ENCODE peak calls at places on chromosomes 5 and 9, in nine cellular contexts. C, O, P, B, R, M, D, J and X are unnamed samples.

GRCh38 chr9:35732185-35733108 is at the start of the genes CREB3 and TLN1:
- DNase-seq in C (peak), O (peak), P (peak), B (peak), R (peak), M (peak), D (peak), J (peak), X (peak)

GRCh38 chr9:132008184-132008781 is 71.4 kb downstream of the MED27 start:
- DNase-seq in C (no peak), O (no peak), P (no peak), B (peak), R (no peak), M (peak), D (no peak), J (no peak), X (no peak)

GRCh38 chr9:124260769-124261603 is 3.2 kb downstream of the NEK6 start:
- DNase-seq in C (no peak), O (no peak), P (peak), B (peak), R (peak), M (no peak), D (no peak), J (no peak), X (peak)

GRCh38 chr9:109791003-109791677 is 11.1 kb downstream of the PALM2AKAP2 start:
- DNase-seq in C (no peak), O (no peak), P (no peak), B (no peak), R (no peak), M (no peak), D (no peak), J (no peak), X (no peak)

GRCh38 chr9:88076286-88077070 is 61.8 kb downstream of the SPATA31C2 start:
- DNase-seq in C (peak), O (peak), P (peak), B (peak), R (peak), M (peak), D (no peak), J (no peak), X (peak)

GRCh38 chr9:655875-656274 is 185.6 kb upstream of the DMRT1 start:
- DNase-seq in C (no peak), O (no peak), P (peak), B (peak), R (peak), M (no peak), D (no peak), J (no peak), X (no peak)

GRCh38 chr9:131234799-131235479 is 41.4 kb downstream of the FAM78A start:
- DNase-seq in C (no peak), O (peak), P (no peak), B (no peak), R (no peak), M (no peak), D (no peak), J (no peak), X (no peak)

GRCh38 chr9:4857163-4857562 is 64.4 kb downstream of the RCL1 start:
- DNase-seq in C (no peak), O (no peak), P (no peak), B (no peak), R (no peak), M (no peak), D (no peak), J (no peak), X (no peak)

GRCh38 chr9:88313364-88314220 is 74.7 kb upstream of the SPIN1 start:
- DNase-seq in C (no peak), O (no peak), P (no peak), B (no peak), R (no peak), M (no peak), D (no peak), J (no peak), X (no peak)

GRCh38 chr5:77973253-77973609 is 197.1 kb upstream of the TBCA start:
- DNase-seq in C (no peak), O (no peak), P (no peak), B (no peak), R (no peak), M (no peak), D (no peak), J (no peak), X (no peak)

GRCh38 chr5:38462972-38463633 is 93.3 kb downstream of the LIFR start:
- DNase-seq in C (no peak), O (no peak), P (no peak), B (no peak), R (peak), M (no peak), D (no peak), J (no peak), X (no peak)

GRCh38 chr5:73996181-73996770 is 370.3 kb downstream of the ARHGEF28 start:
- DNase-seq in C (no peak), O (no peak), P (no peak), B (no peak), R (no peak), M (no peak), D (no peak), J (no peak), X (no peak)

GRCh38 chr5:119022017-119022745 is 33.8 kb upstream of the DTWD2 start:
- DNase-seq in C (no peak), O (no peak), P (peak), B (peak), R (peak), M (peak), D (no peak), J (no peak), X (peak)

GRCh38 chr5:115243412-115243811 is 19.3 kb downstream of the PGGT1B start:
- DNase-seq in C (no peak), O (no peak), P (peak), B (peak), R (peak), M (no peak), D (peak), J (no peak), X (no peak)

GRCh38 chr5:1141827-1142226 is 30.0 kb upstream of the SLC12A7 start:
- DNase-seq in C (no peak), O (no peak), P (no peak), B (no peak), R (no peak), M (no peak), D (no peak), J (no peak), X (no peak)

GRCh38 chr9:76845254-76845653 is 60.7 kb downstream of the PRUNE2 start:
- DNase-seq in C (no peak), O (no peak), P (no peak), B (no peak), R (no peak), M (no peak), D (no peak), J (no peak), X (no peak)

GRCh38 chr9:37212435-37212834 is 92.1 kb downstream of the ZCCHC7 start:
- DNase-seq in C (no peak), O (no peak), P (no peak), B (no peak), R (no peak), M (no peak), D (no peak), J (no peak), X (no peak)

GRCh38 chr9:75023846-75024245 is 4.2 kb downstream of the CARNMT1 start:
- DNase-seq in C (no peak), O (no peak), P (no peak), B (no peak), R (no peak), M (no peak), D (no peak), J (no peak), X (no peak)

GRCh38 chr5:90645024-90645610 is 86.5 kb downstream of the ADGRV1 start:
- DNase-seq in C (peak), O (no peak), P (no peak), B (peak), R (no peak), M (no peak), D (no peak), J (no peak), X (no peak)

GRCh38 chr5:61620660-61621650 is 288.9 kb downstream of the ZSWIM6 start:
- DNase-seq in C (no peak), O (no peak), P (no peak), B (no peak), R (no peak), M (no peak), D (no peak), J (no peak), X (no peak)

GRCh38 chr5:52481216-52481615 is 306.5 kb upstream of the ITGA1 start:
- DNase-seq in C (no peak), O (no peak), P (no peak), B (no peak), R (no peak), M (no peak), D (no peak), J (no peak), X (no peak)

GRCh38 chr9:115167175-115167574 is 49.2 kb upstream of the TNC start:
- DNase-seq in C (no peak), O (peak), P (peak), B (peak), R (peak), M (peak), D (no peak), J (no peak), X (no peak)

GRCh38 chr5:157165668-157166067 is 396 bp downstream of the GARIN3 start:
- DNase-seq in C (no peak), O (no peak), P (no peak), B (no peak), R (no peak), M (no peak), D (no peak), J (no peak), X (no peak)

GRCh38 chr9:4430492-4431261 is 59.6 kb upstream of the SLC1A1 start:
- DNase-seq in C (no peak), O (no peak), P (peak), B (peak), R (peak), M (no peak), D (no peak), J (no peak), X (no peak)

GRCh38 chr5:163760498-163760897 is 255.1 kb downstream of the MAT2B start:
- DNase-seq in C (no peak), O (no peak), P (peak), B (peak), R (peak), M (peak), D (no peak), J (no peak), X (no peak)

GRCh38 chr9:100601216-100601615 is 23.3 kb downstream of the CAVIN4 start:
- DNase-seq in C (peak), O (no peak), P (peak), B (peak), R (peak), M (peak), D (peak), J (peak), X (peak)

GRCh38 chr9:34517185-34517584 is 5.6 kb downstream of the ENHO start:
- DNase-seq in C (no peak), O (peak), P (no peak), B (no peak), R (no peak), M (no peak), D (no peak), J (no peak), X (no peak)

GRCh38 chr5:91382530-91383026 is 539 bp downstream of the ARRDC3 start:
- DNase-seq in C (no peak), O (no peak), P (peak), B (peak), R (peak), M (no peak), D (peak), J (peak), X (no peak)

GRCh38 chr9:132622144-132622543 is 39.7 kb downstream of the BARHL1 start:
- DNase-seq in C (no peak), O (no peak), P (peak), B (peak), R (peak), M (peak), D (no peak), J (no peak), X (no peak)

GRCh38 chr5:114055318-114055788 is 306.5 kb upstream of the KCNN2 start:
- DNase-seq in C (no peak), O (no peak), P (peak), B (peak), R (peak), M (peak), D (no peak), J (no peak), X (no peak)

GRCh38 chr5:28397502-28397941 is 1359.1 kb upstream of the CDH9 start:
- DNase-seq in C (no peak), O (no peak), P (peak), B (peak), R (peak), M (no peak), D (no peak), J (no peak), X (no peak)

GRCh38 chr9:100206899-100207298 is 107.9 kb downstream of the INVS start:
- DNase-seq in C (no peak), O (no peak), P (peak), B (no peak), R (peak), M (no peak), D (no peak), J (no peak), X (no peak)

GRCh38 chr5:59506285-59506877 is 387.1 kb downstream of the PDE4D start:
- DNase-seq in C (no peak), O (no peak), P (peak), B (peak), R (peak), M (no peak), D (no peak), J (no peak), X (no peak)

GRCh38 chr9:98415782-98416181 is 160.3 kb upstream of the TBC1D2 start:
- DNase-seq in C (peak), O (no peak), P (no peak), B (no peak), R (no peak), M (no peak), D (no peak), J (no peak), X (no peak)

GRCh38 chr9:77820293-77820954 is 172.3 kb upstream of the GNA14 start:
- DNase-seq in C (peak), O (no peak), P (peak), B (peak), R (peak), M (peak), D (no peak), J (no peak), X (no peak)

GRCh38 chr9:122463828-122464632 is 13.7 kb downstream of the OR1J1 start:
- DNase-seq in C (peak), O (no peak), P (peak), B (peak), R (no peak), M (no peak), D (no peak), J (peak), X (peak)

GRCh38 chr5:172156541-172156994 is 31.5 kb downstream of the STK10 start:
- DNase-seq in C (peak), O (peak), P (peak), B (peak), R (peak), M (no peak), D (no peak), J (no peak), X (no peak)

GRCh38 chr5:94057655-94058054 is 316.3 kb upstream of the POU5F2 start:
- DNase-seq in C (no peak), O (no peak), P (no peak), B (peak), R (no peak), M (no peak), D (no peak), J (no peak), X (no peak)

GRCh38 chr5:101686541-101686940 is 609.5 kb downstream of the SLCO4C1 start:
- DNase-seq in C (no peak), O (no peak), P (no peak), B (no peak), R (no peak), M (no peak), D (no peak), J (no peak), X (no peak)

GRCh38 chr9:111036068-111036789 is 2.0 kb downstream of the LPAR1 start:
- DNase-seq in C (no peak), O (peak), P (peak), B (peak), R (peak), M (peak), D (no peak), J (no peak), X (no peak)

GRCh38 chr9:111036946-111037743 is 1.1 kb downstream of the LPAR1 start:
- DNase-seq in C (no peak), O (no peak), P (peak), B (peak), R (peak), M (no peak), D (no peak), J (no peak), X (no peak)

GRCh38 chr9:111038336-111039202 is at the start of gene LPAR1:
- DNase-seq in C (no peak), O (peak), P (peak), B (peak), R (peak), M (peak), D (peak), J (no peak), X (no peak)

GRCh38 chr9:111039203-111039907 is 1.1 kb upstream of the LPAR1 start:
- DNase-seq in C (no peak), O (peak), P (no peak), B (no peak), R (no peak), M (no peak), D (no peak), J (no peak), X (no peak)

GRCh38 chr9:111037744-111038335 is 430 bp downstream of the LPAR1 start:
- DNase-seq in C (no peak), O (peak), P (peak), B (peak), R (peak), M (no peak), D (peak), J (no peak), X (peak)
- TF ChIP-seq CTCF in C (no peak), O (peak), P (peak), B (no peak), R (no peak), M (no peak), D (no peak), J (no peak), X (no peak)

GRCh38 chr9:12424243-12424642 is 268.9 kb upstream of the TYRP1 start:
- DNase-seq in C (no peak), O (no peak), P (peak), B (no peak), R (peak), M (no peak), D (no peak), J (no peak), X (no peak)

DNA sequence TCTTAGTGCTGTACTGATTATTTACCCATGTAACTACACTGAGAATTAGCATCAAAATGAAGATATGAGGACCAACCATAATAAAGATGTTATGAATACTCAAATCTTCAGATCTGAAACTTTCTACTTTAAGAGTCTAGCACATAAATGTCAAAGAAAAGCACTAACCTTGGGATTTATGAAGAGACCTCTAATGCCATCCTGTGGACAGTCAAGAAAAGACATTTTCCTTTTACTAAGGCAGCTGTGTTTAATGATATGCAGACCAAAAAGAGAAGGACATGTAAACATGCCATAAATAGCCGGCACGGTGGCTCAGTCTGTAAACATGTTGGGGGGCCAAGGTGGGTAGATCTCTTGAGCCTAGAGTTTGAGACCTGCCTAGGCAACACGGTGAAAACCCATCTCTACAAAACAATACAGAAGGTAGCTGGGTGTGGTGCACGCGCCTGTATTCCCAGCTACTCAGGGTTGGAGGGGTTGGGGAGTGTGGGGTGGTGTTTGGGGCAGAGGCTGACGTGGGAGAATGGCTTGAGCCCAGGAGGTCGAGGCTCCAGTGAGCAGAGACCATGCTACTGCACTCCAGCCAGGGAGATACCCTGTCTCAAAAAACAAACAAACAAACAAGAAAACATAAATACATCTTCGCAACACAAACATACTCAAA is 266.9 kb upstream of the TYRP1 start:
- DNase-seq in C (no peak), O (no peak), P (peak), B (peak), R (peak), M (no peak), D (no peak), J (no peak), X (no peak)
- TF ChIP-seq CTCF in C (no peak), O (peak), P (peak), B (peak), R (peak), M (no peak), D (no peak), J (no peak), X (no peak)

GRCh38 chr5:78805-79149 is 13.2 kb upstream of the PLEKHG4B start:
- DNase-seq in C (no peak), O (no peak), P (no peak), B (no peak), R (no peak), M (no peak), D (no peak), J (no peak), X (no peak)
- TF ChIP-seq CTCF in C (no peak), O (peak), P (no peak), B (no peak), R (no peak), M (no peak), D (no peak), J (no peak), X (no peak)

GRCh38 chr9:130039504-130040147 is 3.4 kb downstream of the FNBP1 start:
- DNase-seq in C (no peak), O (no peak), P (peak), B (peak), R (no peak), M (no peak), D (peak), J (no peak), X (no peak)
- TF ChIP-seq CTCF in C (peak), O (peak), P (peak), B (peak), R (no peak), M (no peak), D (no peak), J (peak), X (no peak)

GRCh38 chr5:178196986-178197385 is 7.3 kb upstream of the HNRNPAB start:
- DNase-seq in C (peak), O (no peak), P (no peak), B (no peak), R (no peak), M (no peak), D (no peak), J (no peak), X (no peak)
- TF ChIP-seq CTCF in C (peak), O (peak), P (peak), B (peak), R (peak), M (peak), D (peak), J (no peak), X (no peak)